ENCODE peak calls at places on chromosomes 6 and 20, in four cellular contexts. M, K, F and H are unnamed samples.
A peak's percentile ranks its signal among the peaks of the same experiment; 100 is the strongest.

GRCh38 chr6:144075187-144075586 is 20.2 kb downstream of the SF3B5 start:
- DNase-seq in F (no peak), K (no peak), M (no peak), H (no peak)

GRCh38 chr6:100335999-100336398 is 128.7 kb downstream of the SIM1 start:
- DNase-seq in F (no peak), M (no peak), K (peak; percentile 81), H (peak; percentile 67)

GRCh38 chr20:8646026-8646425 is 422.9 kb upstream of the PLCB4 start:
- DNase-seq in F (no peak), M (no peak), K (peak; percentile 75), H (peak; percentile 71)

GRCh38 chr6:116533233-116533957 is 12.1 kb downstream of the TRAPPC3L start:
- DNase-seq in F (no peak), K (no peak), M (no peak), H (no peak)

GRCh38 chr20:35248641-35249475 is 22.4 kb downstream of the MMP24 start:
- DNase-seq in F (no peak), M (no peak), K (no peak), H (no peak)

GRCh38 chr6:78863576-78863975 is 3.8 kb upstream of the IRAK1BP1 start:
- DNase-seq in F (no peak), K (no peak), M (no peak), H (no peak)

GRCh38 chr6:79188101-79188500 is 46.4 kb downstream of the HMGN3 start:
- DNase-seq in F (no peak), M (no peak), K (no peak), H (no peak)

GRCh38 chr6:28809947-28810654 is 113.7 kb downstream of the TRIM27 start:
- DNase-seq in M (no peak), K (no peak), F (no peak), H (peak; percentile 47)

GRCh38 chr20:64131406-64131805 is 24.0 kb upstream of the NPBWR2 start:
- DNase-seq in M (peak; percentile 3), K (peak; percentile 34), F (peak; percentile 8), H (peak; percentile 50)

GRCh38 chr20:44901972-44902371 is 7.9 kb upstream of the PABPC1L start:
- DNase-seq in F (no peak), K (peak; percentile 67), M (no peak), H (peak; percentile 72)

GRCh38 chr6:151288711-151289398 is 49.1 kb downstream of the AKAP12 start:
- DNase-seq in M (no peak), K (no peak), F (no peak), H (no peak)

GRCh38 chr20:57402206-57403125 is 11.3 kb downstream of the RBM38 start:
- DNase-seq in K (no peak), F (no peak), M (peak; percentile 28), H (no peak)

GRCh38 chr6:39088331-39088730 is 26.7 kb downstream of the SAYSD1 start:
- DNase-seq in F (peak; percentile 56), K (peak; percentile 43), M (no peak), H (peak; percentile 54)

GRCh38 chr20:3890999-3891929 is 2.1 kb downstream of the PANK2 start:
- DNase-seq in M (no peak), K (no peak), F (no peak), H (no peak)

GRCh38 chr6:168765710-168766109 is 324.7 kb downstream of the SMOC2 start:
- DNase-seq in M (no peak), K (no peak), F (no peak), H (no peak)

GRCh38 chr6:36874016-36874442 is 574 bp downstream of the PPIL1 start:
- DNase-seq in K (peak; percentile 43), F (no peak), M (no peak), H (no peak)

GRCh38 chr6:53309059-53309896 is 39.5 kb downstream of the ELOVL5 start:
- DNase-seq in M (no peak), F (no peak), K (peak; percentile 51), H (peak; percentile 61)

GRCh38 chr6:143632894-143633293 is 44.9 kb upstream of the PHACTR2 start:
- DNase-seq in M (no peak), F (no peak), K (no peak), H (no peak)

GRCh38 chr6:142566628-142567396 is 265.0 kb downstream of the ADGRG6 start:
- DNase-seq in F (peak; percentile 27), K (peak; percentile 74), M (no peak), H (peak; percentile 44)

GRCh38 chr20:1323830-1324597 is 4.9 kb downstream of the SDCBP2 start:
- DNase-seq in K (no peak), M (no peak), F (peak; percentile 15), H (no peak)

GRCh38 chr20:13984211-13984610 is 6.2 kb downstream of the SEL1L2 start:
- DNase-seq in F (peak; percentile 35), M (no peak), K (no peak), H (no peak)

GRCh38 chr20:24576447-24576846 is 107.0 kb downstream of the SYNDIG1 start:
- DNase-seq in K (no peak), F (no peak), M (no peak), H (no peak)

GRCh38 chr20:43187476-43188233 is 2.1 kb downstream of the PTPRT start:
- DNase-seq in F (peak; percentile 48), K (peak; percentile 58), M (peak; percentile 73), H (peak; percentile 44)

GRCh38 chr20:17431621-17432364 is 99.4 kb downstream of the BFSP1 start:
- DNase-seq in M (peak; percentile 64), F (peak; percentile 38), K (peak; percentile 49), H (peak; percentile 79)

GRCh38 chr20:51258582-51259175 is 235.8 kb upstream of the KCNG1 start:
- DNase-seq in K (no peak), F (no peak), M (no peak), H (no peak)

GRCh38 chr6:41074692-41075436 is 2.1 kb downstream of the NFYA start:
- DNase-seq in M (no peak), F (no peak), K (peak; percentile 38), H (peak; percentile 32)

GRCh38 chr20:51383891-51384510 is 158.5 kb downstream of the NFATC2 start:
- DNase-seq in K (peak; percentile 36), F (no peak), M (no peak), H (no peak)

GRCh38 chr6:63441266-63441956 is 121.6 kb upstream of the LGSN start:
- DNase-seq in M (no peak), F (no peak), K (no peak), H (no peak)

GRCh38 chr6:43376551-43376981 is 7.1 kb upstream of the ZNF318 start:
- DNase-seq in F (no peak), K (no peak), M (no peak), H (no peak)

GRCh38 chr20:62572980-62573379 is 69.3 kb upstream of the SLCO4A1 start:
- DNase-seq in M (no peak), F (no peak), K (no peak), H (no peak)

GRCh38 chr20:62570403-62570802 is 71.9 kb upstream of the SLCO4A1 start:
- DNase-seq in K (no peak), F (no peak), M (no peak), H (no peak)

GRCh38 chr20:62569615-62570014 is 72.7 kb upstream of the SLCO4A1 start:
- DNase-seq in K (no peak), F (no peak), M (no peak), H (no peak)

GRCh38 chr20:62570897-62571666 is 71.2 kb upstream of the SLCO4A1 start:
- DNase-seq in F (no peak), M (no peak), K (no peak), H (no peak)

GRCh38 chr20:62571667-62572344 is 70.5 kb upstream of the SLCO4A1 start:
- DNase-seq in M (no peak), K (no peak), F (no peak), H (no peak)
- TF ChIP-seq CTCF in M (no peak), K (no peak), F (no peak), H (no peak)

DNA sequence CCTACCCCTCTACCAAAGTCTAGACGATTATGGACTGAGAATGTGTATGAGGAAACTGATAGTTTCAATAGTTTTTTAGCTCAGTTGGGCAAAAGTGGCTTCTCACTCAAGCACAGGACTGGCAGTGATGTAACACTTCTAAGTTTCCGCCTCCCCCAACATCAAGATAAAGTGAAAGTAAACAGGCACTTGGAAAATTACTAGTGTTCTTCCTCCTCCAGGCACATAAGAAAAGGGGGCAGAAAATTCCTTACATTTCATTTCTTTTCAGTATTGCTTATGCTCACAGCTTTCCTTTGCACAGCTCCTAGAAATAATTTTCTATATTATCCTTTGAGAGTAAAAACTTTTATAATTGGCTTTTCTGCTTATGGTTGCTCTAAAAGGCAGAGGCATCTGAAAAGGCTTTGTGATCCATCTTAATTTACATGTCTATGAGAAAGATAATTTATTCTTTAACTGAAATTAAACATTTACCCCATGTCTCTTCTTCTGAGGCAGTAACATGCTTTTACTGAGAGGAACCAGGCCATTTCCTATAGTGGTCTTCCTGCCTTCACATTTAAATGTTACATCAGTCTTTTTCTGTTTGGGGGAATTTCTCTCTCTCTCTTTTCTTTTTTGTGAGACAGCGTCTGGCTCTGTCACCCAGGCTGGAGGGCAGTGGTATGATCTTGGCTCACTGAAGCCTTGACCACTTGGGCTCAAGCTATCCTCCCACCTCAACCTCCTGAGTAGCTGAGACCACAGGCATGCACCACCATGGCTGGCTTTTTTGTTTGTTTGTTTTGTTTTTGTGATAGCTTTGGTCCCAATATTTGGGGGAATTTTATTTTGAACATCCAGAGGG is 65.0 kb upstream of the EEF1A1 start:
- DNase-seq in K (peak; percentile 80), F (peak; percentile 59), M (no peak), H (peak; percentile 58)
- H3K4me3 ChIP-seq in K (peak overlapping the region; percentile 19), F (no peak overlapping the region), M (peak overlapping the region; percentile 40), H (peak overlapping the region; percentile 26)

GRCh38 chr20:53752971-53753879 is 159.6 kb upstream of the ZNF217 start:
- DNase-seq in K (peak; percentile 63), F (no peak), M (no peak), H (no peak)

GRCh38 chr20:53752583-53752970 is 158.9 kb upstream of the ZNF217 start:
- DNase-seq in M (no peak), K (no peak), F (no peak), H (no peak)

GRCh38 chr20:53750827-53751393 is 157.3 kb upstream of the ZNF217 start:
- DNase-seq in F (no peak), K (peak; percentile 75), M (no peak), H (peak; percentile 74)

GRCh38 chr20:53749499-53749898 is 155.9 kb upstream of the ZNF217 start:
- DNase-seq in K (no peak), F (no peak), M (no peak), H (no peak)

DNA sequence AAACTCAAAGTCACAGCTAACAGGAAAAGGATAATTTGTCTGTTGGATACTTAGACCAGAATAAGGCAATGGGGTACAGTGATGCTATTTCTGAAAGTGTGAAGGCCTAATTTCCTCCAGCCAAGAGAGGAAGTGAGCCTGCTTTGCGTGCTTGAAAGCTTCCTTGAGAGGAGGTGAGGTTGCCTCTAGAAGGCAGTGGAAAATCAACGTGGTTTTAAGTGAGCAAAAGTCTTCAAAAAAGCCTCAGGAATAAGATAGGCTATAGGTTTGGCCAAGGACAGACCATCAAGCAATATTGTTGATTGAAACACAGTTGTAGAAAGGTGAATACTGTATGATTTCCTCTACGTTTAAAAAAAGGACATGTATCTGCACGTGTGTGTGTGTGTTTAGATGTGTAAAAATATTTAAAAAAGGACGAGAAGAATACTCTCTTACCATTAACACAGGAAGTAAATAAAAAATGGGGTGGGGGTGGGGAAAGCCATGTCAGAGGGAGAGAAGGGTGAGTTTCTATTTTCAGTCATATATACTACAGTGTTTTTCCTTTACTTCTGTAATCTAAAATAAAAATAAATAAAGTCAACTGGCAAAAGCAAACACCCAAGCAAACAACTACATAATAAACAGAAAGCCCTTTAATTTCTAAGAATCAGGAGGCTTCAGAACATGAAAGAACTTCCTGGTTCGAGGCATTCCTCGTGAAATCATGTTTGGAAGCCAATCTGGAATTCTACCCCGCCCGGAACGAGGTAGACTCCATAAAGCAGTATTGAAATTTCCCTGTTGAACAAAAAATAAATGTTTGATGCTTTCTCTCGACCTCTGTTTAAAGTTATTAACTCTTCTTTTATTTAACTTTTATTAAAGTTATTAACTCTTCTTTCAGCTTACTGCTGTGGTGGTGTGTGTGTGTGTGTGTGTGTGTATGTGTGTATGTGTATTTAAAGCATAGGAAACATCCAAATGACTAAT is 158.0 kb upstream of the ZNF217 start:
- DNase-seq in M (no peak), K (no peak), F (no peak), H (no peak)
- TF ChIP-seq CTCF in M (no peak), K (no peak), F (no peak), H (no peak)

GRCh38 chr20:53578492-53579222 is 15.0 kb downstream of the ZNF217 start:
- DNase-seq in K (peak; percentile 94), F (peak; percentile 67), M (no peak), H (peak; percentile 91)
- H3K4me3 ChIP-seq in K (no peak overlapping the region), F (no peak overlapping the region), M (peak overlapping the region; percentile 37), H (peak overlapping the region; percentile 32)